ENCODE peak calls at places on chromosome 20, in seven cellular contexts. P is HepG2, H is lung, T is amniotic stem cell, C is T-helper 9 cell, F is upper lobe of right lung, N is lower lobe of right lung. K is an unnamed sample.

GRCh38 chr20:59994697-59995122 is 36.5 kb downstream of the CDH26 start:
- DNase-seq in C (no peak), N (peak), T (no peak), F (peak), H (peak), P (no peak), K (no peak)

GRCh38 chr20:59698598-59698997 is 94.3 kb downstream of the PHACTR3 start:
- DNase-seq in N (no peak), C (no peak), F (no peak), P (no peak), H (no peak), T (no peak), K (no peak)

GRCh38 chr20:48052492-48052870 is 267.2 kb upstream of the SULF2 start:
- DNase-seq in H (no peak), F (no peak), C (no peak), T (no peak), N (no peak), P (no peak), K (no peak)

GRCh38 chr20:31705191-31705590 is 17.5 kb downstream of the BCL2L1 start:
- DNase-seq in N (no peak), T (no peak), H (no peak), P (no peak), F (no peak), C (no peak), K (no peak)

GRCh38 chr20:23145281-23145700 is 59.2 kb upstream of the CD93 start:
- DNase-seq in N (no peak), C (no peak), H (no peak), T (peak), P (no peak), F (peak), K (no peak)

GRCh38 chr20:63223826-63224207 is 7.9 kb upstream of the YTHDF1 start:
- DNase-seq in P (no peak), F (no peak), H (no peak), N (no peak), T (no peak), C (no peak), K (no peak)

GRCh38 chr20:7741866-7742265 is 198.4 kb downstream of the HAO1 start:
- DNase-seq in T (no peak), F (no peak), P (no peak), C (no peak), N (no peak), H (no peak), K (no peak)

GRCh38 chr20:3714092-3714491 is 1.7 kb upstream of the SIGLEC1 start:
- DNase-seq in C (no peak), F (no peak), H (no peak), T (no peak), P (no peak), N (peak), K (no peak)

GRCh38 chr20:58650181-58650775 is 805 bp upstream of the STX16 start:
- DNase-seq in H (no peak), P (no peak), T (no peak), F (peak), N (peak), C (peak), K (peak)

GRCh38 chr20:32142991-32143390 is 33.5 kb downstream of the TM9SF4 start:
- DNase-seq in P (no peak), T (no peak), N (no peak), F (no peak), C (no peak), H (no peak), K (no peak)

GRCh38 chr20:20102163-20102562 is 49.8 kb downstream of the CFAP61 start:
- DNase-seq in C (no peak), F (no peak), N (no peak), P (no peak), T (no peak), H (no peak), K (no peak)

GRCh38 chr20:6956574-6956973 is 189.1 kb downstream of the BMP2 start:
- DNase-seq in F (no peak), P (no peak), T (no peak), H (no peak), C (no peak), N (no peak), K (no peak)

GRCh38 chr20:58243653-58244410 is 15.4 kb upstream of the ANKRD60 start:
- DNase-seq in N (no peak), P (no peak), F (no peak), H (no peak), C (no peak), T (no peak), K (no peak)

GRCh38 chr20:23147964-23148720 is 62.0 kb upstream of the CD93 start:
- DNase-seq in P (peak), H (peak), F (peak), C (no peak), T (peak), N (peak), K (no peak)

GRCh38 chr20:51731771-51732453 is 36.3 kb downstream of the ATP9A start:
- DNase-seq in T (no peak), N (no peak), H (no peak), F (no peak), P (no peak), C (no peak), K (no peak)

GRCh38 chr20:15642676-15643075 is 930.6 kb downstream of the KIF16B start:
- DNase-seq in C (no peak), F (no peak), N (no peak), T (no peak), H (no peak), P (no peak), K (no peak)

GRCh38 chr20:39326050-39326449 is 363.9 kb downstream of the DHX35 start:
- DNase-seq in N (no peak), F (no peak), T (no peak), C (no peak), P (no peak), H (no peak), K (no peak)

GRCh38 chr20:32976746-32977145 is 27.5 kb downstream of the SUN5 start:
- DNase-seq in C (no peak), P (no peak), H (no peak), T (no peak), N (no peak), F (no peak), K (no peak)

GRCh38 chr20:25257756-25258462 is 10.0 kb downstream of the PYGB start:
- DNase-seq in P (no peak), N (no peak), F (no peak), T (no peak), C (no peak), H (no peak), K (no peak)

GRCh38 chr20:47748851-47749250 is 36.4 kb downstream of the SULF2 start:
- DNase-seq in P (no peak), C (no peak), N (no peak), T (no peak), H (no peak), F (no peak), K (no peak)

GRCh38 chr20:62149532-62150235 is 6.1 kb downstream of the SS18L1 start:
- DNase-seq in N (no peak), C (no peak), P (peak), F (no peak), T (no peak), H (no peak), K (no peak)

GRCh38 chr20:44598413-44599290 is 16.3 kb downstream of the PKIG start:
- DNase-seq in C (no peak), P (no peak), H (no peak), T (no peak), N (no peak), F (no peak), K (no peak)

GRCh38 chr20:64035066-64035932 is 683 bp upstream of the C20orf204 start:
- DNase-seq in C (peak), T (no peak), P (no peak), N (no peak), H (no peak), F (peak), K (no peak)

GRCh38 chr20:36881888-36882287 is 6.0 kb downstream of the TLDC2 start:
- DNase-seq in F (peak), H (no peak), P (no peak), T (no peak), N (no peak), C (no peak), K (no peak)

GRCh38 chr20:1949711-1950110 is 44.1 kb downstream of the PDYN start:
- DNase-seq in N (no peak), T (no peak), P (no peak), F (no peak), C (no peak), H (no peak), K (no peak)

GRCh38 chr20:2576317-2576727 is 39.9 kb downstream of the TMC2 start:
- DNase-seq in N (no peak), C (no peak), F (no peak), H (peak), T (no peak), P (no peak), K (no peak)

GRCh38 chr20:48729538-48729937 is 98.3 kb downstream of the PREX1 start:
- DNase-seq in H (no peak), N (no peak), F (no peak), T (no peak), P (no peak), C (no peak), K (no peak)

GRCh38 chr20:40997116-40997515 is 31.5 kb upstream of the TOP1 start:
- DNase-seq in C (no peak), P (no peak), T (no peak), H (no peak), N (no peak), F (no peak), K (no peak)

GRCh38 chr20:56447227-56447626 is 21.2 kb upstream of the RTF2 start:
- DNase-seq in C (no peak), F (no peak), P (no peak), H (no peak), T (no peak), N (no peak), K (no peak)

GRCh38 chr20:63139856-63140255 is 76.1 kb downstream of the YTHDF1 start:
- DNase-seq in P (no peak), F (no peak), H (no peak), T (no peak), N (no peak), C (no peak), K (no peak)

GRCh38 chr20:17520583-17520982 is 10.6 kb downstream of the BFSP1 start:
- DNase-seq in H (no peak), C (no peak), N (no peak), P (no peak), F (no peak), T (no peak), K (no peak)

GRCh38 chr20:946826-947225 is 30.7 kb upstream of the ANGPT4 start:
- DNase-seq in P (no peak), T (no peak), F (no peak), N (no peak), H (no peak), C (no peak), K (no peak)

GRCh38 chr20:43942213-43942590 is 27.6 kb downstream of the TOX2 start:
- DNase-seq in P (no peak), H (no peak), C (no peak), F (no peak), N (no peak), T (no peak), K (no peak)